ENCODE peak calls at places on chromosomes 12 and 14, in six cellular contexts. One of them, this sample, is unnamed.

GRCh38 chr14:104145826-104146642 is 7.6 kb downstream of the KIF26A start:
- DNase-seq in WERI-Rb-1: peak; percentile 3
- DNase-seq in stimulated activated naive CD8-positive, alpha-beta T cell treated with anti-CD3 and anti-CD28 coated beads, Interleukin-15, Interleukin-2, amounts not matched to agents 100 U/mL and 50 U/mL, for 24 hours: no peak
- DNase-seq in neural progenitor cell: no peak
- DNase-seq in NCI-H774: no peak
- DNase-seq in activated CD4-positive, CD25-positive, alpha-beta regulatory T cell: no peak
- DNase-seq in this sample: no peak

GRCh38 chr12:132923356-132923909 is 32.7 kb downstream of the ZNF605 start:
- DNase-seq in WERI-Rb-1: no peak
- DNase-seq in stimulated activated naive CD8-positive, alpha-beta T cell treated with anti-CD3 and anti-CD28 coated beads, Interleukin-15, Interleukin-2, amounts not matched to agents 100 U/mL and 50 U/mL, for 24 hours: no peak
- DNase-seq in neural progenitor cell: no peak
- DNase-seq in NCI-H774: no peak
- DNase-seq in activated CD4-positive, CD25-positive, alpha-beta regulatory T cell: no peak
- DNase-seq in this sample: no peak

GRCh38 chr14:55715889-55716288 is 135.9 kb downstream of the KTN1 start:
- DNase-seq in WERI-Rb-1: no peak
- DNase-seq in stimulated activated naive CD8-positive, alpha-beta T cell treated with anti-CD3 and anti-CD28 coated beads, Interleukin-15, Interleukin-2, amounts not matched to agents 100 U/mL and 50 U/mL, for 24 hours: no peak
- DNase-seq in neural progenitor cell: no peak
- DNase-seq in NCI-H774: no peak
- DNase-seq in activated CD4-positive, CD25-positive, alpha-beta regulatory T cell: no peak
- DNase-seq in this sample: no peak

GRCh38 chr14:67395876-67396189 is 16.1 kb downstream of the PLEK2 start:
- DNase-seq in WERI-Rb-1: no peak
- DNase-seq in stimulated activated naive CD8-positive, alpha-beta T cell treated with anti-CD3 and anti-CD28 coated beads, Interleukin-15, Interleukin-2, amounts not matched to agents 100 U/mL and 50 U/mL, for 24 hours: no peak
- DNase-seq in neural progenitor cell: no peak
- DNase-seq in NCI-H774: no peak
- DNase-seq in activated CD4-positive, CD25-positive, alpha-beta regulatory T cell: no peak
- DNase-seq in this sample: no peak

GRCh38 chr12:83700858-83701257 is 1014.2 kb downstream of the TMTC2 start:
- DNase-seq in WERI-Rb-1: no peak
- DNase-seq in stimulated activated naive CD8-positive, alpha-beta T cell treated with anti-CD3 and anti-CD28 coated beads, Interleukin-15, Interleukin-2, amounts not matched to agents 100 U/mL and 50 U/mL, for 24 hours: no peak
- DNase-seq in neural progenitor cell: no peak
- DNase-seq in NCI-H774: no peak
- DNase-seq in activated CD4-positive, CD25-positive, alpha-beta regulatory T cell: no peak
- DNase-seq in this sample: no peak

GRCh38 chr14:104110491-104111209 is 25.1 kb downstream of the ASPG start:
- DNase-seq in WERI-Rb-1: peak; percentile 8
- DNase-seq in stimulated activated naive CD8-positive, alpha-beta T cell treated with anti-CD3 and anti-CD28 coated beads, Interleukin-15, Interleukin-2, amounts not matched to agents 100 U/mL and 50 U/mL, for 24 hours: peak; percentile 2
- DNase-seq in neural progenitor cell: no peak
- DNase-seq in NCI-H774: no peak
- DNase-seq in activated CD4-positive, CD25-positive, alpha-beta regulatory T cell: no peak
- DNase-seq in this sample: no peak

GRCh38 chr12:131211279-131211938 is 257.7 kb downstream of the ADGRD1 start:
- DNase-seq in WERI-Rb-1: no peak
- DNase-seq in stimulated activated naive CD8-positive, alpha-beta T cell treated with anti-CD3 and anti-CD28 coated beads, Interleukin-15, Interleukin-2, amounts not matched to agents 100 U/mL and 50 U/mL, for 24 hours: no peak
- DNase-seq in neural progenitor cell: no peak
- DNase-seq in NCI-H774: no peak
- DNase-seq in activated CD4-positive, CD25-positive, alpha-beta regulatory T cell: no peak
- DNase-seq in this sample: no peak

GRCh38 chr12:49703647-49704137 is 3.5 kb downstream of the FMNL3 start:
- DNase-seq in WERI-Rb-1: no peak
- DNase-seq in stimulated activated naive CD8-positive, alpha-beta T cell treated with anti-CD3 and anti-CD28 coated beads, Interleukin-15, Interleukin-2, amounts not matched to agents 100 U/mL and 50 U/mL, for 24 hours: peak; percentile 66
- DNase-seq in neural progenitor cell: no peak
- DNase-seq in NCI-H774: no peak
- DNase-seq in activated CD4-positive, CD25-positive, alpha-beta regulatory T cell: peak; percentile 9
- DNase-seq in this sample: peak; percentile 12

GRCh38 chr12:115507951-115508722 is 769.4 kb downstream of the MED13L start:
- DNase-seq in WERI-Rb-1: no peak
- DNase-seq in stimulated activated naive CD8-positive, alpha-beta T cell treated with anti-CD3 and anti-CD28 coated beads, Interleukin-15, Interleukin-2, amounts not matched to agents 100 U/mL and 50 U/mL, for 24 hours: no peak
- DNase-seq in neural progenitor cell: peak; percentile 95
- DNase-seq in NCI-H774: peak; percentile 39
- DNase-seq in activated CD4-positive, CD25-positive, alpha-beta regulatory T cell: no peak
- DNase-seq in this sample: no peak

GRCh38 chr12:608921-609320 is 54.3 kb downstream of the NINJ2 start:
- DNase-seq in WERI-Rb-1: no peak
- DNase-seq in stimulated activated naive CD8-positive, alpha-beta T cell treated with anti-CD3 and anti-CD28 coated beads, Interleukin-15, Interleukin-2, amounts not matched to agents 100 U/mL and 50 U/mL, for 24 hours: no peak
- DNase-seq in neural progenitor cell: no peak
- DNase-seq in NCI-H774: no peak
- DNase-seq in activated CD4-positive, CD25-positive, alpha-beta regulatory T cell: no peak
- DNase-seq in this sample: no peak